ENCODE peak calls at places on chromosomes 16 and 17, in six cellular contexts. S is BJ, G is A549, M is amniotic epithelial cell, T is amniotic stem cell, U is SIG-M5. C is an unnamed sample.

GRCh38 chr17:45050680-45051059 is 762 bp downstream of the DCAKD start:
- DNase-seq in S (no peak), G (peak), M (peak), T (no peak), U (no peak), C (no peak)

GRCh38 chr17:19370493-19370960 is 7.8 kb upstream of the MAPK7 start:
- DNase-seq in S (no peak), G (no peak), M (no peak), T (no peak), U (no peak), C (no peak)

GRCh38 chr16:57623251-57624043 is 5.0 kb upstream of the ADGRG1 start:
- DNase-seq in S (no peak), G (peak), M (peak), T (no peak), U (no peak), C (no peak)

GRCh38 chr17:45912319-45912718 is 18.0 kb downstream of the MAPT start:
- DNase-seq in S (no peak), G (no peak), M (no peak), T (no peak), U (no peak), C (no peak)

GRCh38 chr16:89931964-89932363 is 8.8 kb downstream of the TUBB3 start:
- DNase-seq in S (no peak), G (no peak), M (no peak), T (no peak), U (no peak), C (no peak)

GRCh38 chr17:34619687-34620217 is 40.4 kb downstream of the TMEM132E start:
- DNase-seq in S (no peak), G (no peak), M (no peak), T (no peak), U (no peak), C (no peak)

GRCh38 chr16:35306915-35307314 is 1847.5 kb downstream of the TP53TG3F start:
- DNase-seq in S (no peak), G (no peak), M (no peak), T (no peak), U (no peak), C (no peak)

GRCh38 chr16:69311533-69312388 is 611 bp downstream of the VPS4A start:
- DNase-seq in S (no peak), G (peak), M (peak), T (no peak), U (no peak), C (no peak)

GRCh38 chr16:575354-576196 is 5.8 kb downstream of the PIGQ start:
- DNase-seq in S (no peak), G (no peak), M (no peak), T (no peak), U (no peak), C (no peak)

GRCh38 chr17:55746466-55746865 is 4.4 kb upstream of the PCTP start:
- DNase-seq in S (no peak), G (no peak), M (no peak), T (no peak), U (no peak), C (no peak)

GRCh38 chr16:79093554-79093967 is 507.0 kb downstream of the MAF start:
- DNase-seq in S (no peak), G (no peak), M (no peak), T (no peak), U (peak), C (no peak)

GRCh38 chr16:13875614-13876284 is 44.2 kb upstream of the ERCC4 start:
- DNase-seq in S (no peak), G (no peak), M (no peak), T (no peak), U (no peak), C (no peak)

GRCh38 chr17:19268611-19269010 is 31.4 kb downstream of the EPN2 start:
- DNase-seq in S (no peak), G (no peak), M (no peak), T (no peak), U (no peak), C (no peak)

GRCh38 chr17:40915199-40915661 is 22.2 kb downstream of the KRT23 start:
- DNase-seq in S (peak), G (peak), M (peak), T (peak), U (no peak), C (no peak)

GRCh38 chr17:39177256-39177655 is 11.3 kb upstream of the ARL5C start:
- DNase-seq in S (no peak), G (peak), M (no peak), T (no peak), U (no peak), C (no peak)

GRCh38 chr17:13833921-13834320 is 232.2 kb upstream of the HS3ST3A1 start:
- DNase-seq in S (no peak), G (no peak), M (peak), T (no peak), U (no peak), C (no peak)

GRCh38 chr17:2580641-2581040 is 12.8 kb upstream of the PAFAH1B1 start:
- DNase-seq in S (no peak), G (no peak), M (no peak), T (no peak), U (no peak), C (no peak)

C was measured in activated B cell treated with CpG ODN at 0.5 μM for 24 hours.